ENCODE peak calls at places on chromosomes 5 and 9, in seven cellular contexts. One of them, this sample, is unnamed.

GRCh38 chr9:99682870-99683269 is 138.8 kb upstream of the NR4A3 start:
- DNase-seq in Panc1: no peak
- DNase-seq in stomach: no peak
- DNase-seq in breast epithelium: no peak
- DNase-seq in K562: no peak
- DNase-seq in H1: no peak
- DNase-seq in spleen: no peak
- DNase-seq in this sample: no peak

GRCh38 chr5:8981016-8981415 is 564.9 kb downstream of the SEMA5A start:
- DNase-seq in Panc1: no peak
- DNase-seq in stomach: no peak
- DNase-seq in breast epithelium: no peak
- DNase-seq in K562: no peak
- DNase-seq in H1: no peak
- DNase-seq in spleen: no peak
- DNase-seq in this sample: no peak

GRCh38 chr5:109996246-109996645 is 306.5 kb downstream of the MAN2A1 start:
- DNase-seq in Panc1: no peak
- DNase-seq in stomach: no peak
- DNase-seq in breast epithelium: no peak
- DNase-seq in K562: no peak
- DNase-seq in H1: no peak
- DNase-seq in spleen: no peak
- DNase-seq in this sample: no peak

GRCh38 chr9:15697459-15697858 is 144.6 kb downstream of the CCDC171 start:
- DNase-seq in Panc1: no peak
- DNase-seq in stomach: no peak
- DNase-seq in breast epithelium: no peak
- DNase-seq in K562: no peak
- DNase-seq in H1: no peak
- DNase-seq in spleen: no peak
- DNase-seq in this sample: no peak

GRCh38 chr9:75200892-75201470 is 112.7 kb downstream of the OSTF1 start:
- DNase-seq in Panc1: peak; percentile 4
- DNase-seq in stomach: no peak
- DNase-seq in breast epithelium: no peak
- DNase-seq in K562: peak; percentile 25
- DNase-seq in H1: no peak
- DNase-seq in spleen: no peak
- DNase-seq in this sample: no peak

GRCh38 chr5:18037718-18038117 is 403.5 kb downstream of the TAF11L14 start:
- DNase-seq in Panc1: no peak
- DNase-seq in stomach: no peak
- DNase-seq in breast epithelium: no peak
- DNase-seq in K562: no peak
- DNase-seq in H1: no peak
- DNase-seq in spleen: no peak
- DNase-seq in this sample: no peak

GRCh38 chr5:138869763-138870500 is 5.2 kb downstream of the LRRTM2 start:
- DNase-seq in Panc1: no peak
- DNase-seq in stomach: no peak
- DNase-seq in breast epithelium: no peak
- DNase-seq in K562: no peak
- DNase-seq in H1: no peak
- DNase-seq in spleen: no peak
- DNase-seq in this sample: no peak

GRCh38 chr5:154038241-154038603 is 488 bp downstream of the FAM114A2 start:
- DNase-seq in Panc1: no peak
- DNase-seq in stomach: no peak
- DNase-seq in breast epithelium: no peak
- DNase-seq in K562: peak; percentile 69
- DNase-seq in H1: no peak
- DNase-seq in spleen: peak; percentile 71
- DNase-seq in this sample: no peak

GRCh38 chr5:12100542-12100941 is 196.3 kb upstream of the CTNND2 start:
- DNase-seq in Panc1: no peak
- DNase-seq in stomach: no peak
- DNase-seq in breast epithelium: no peak
- DNase-seq in K562: no peak
- DNase-seq in H1: no peak
- DNase-seq in spleen: no peak
- DNase-seq in this sample: no peak

GRCh38 chr5:76714771-76715483 is 999 bp upstream of the F2R start:
- DNase-seq in Panc1: no peak
- DNase-seq in stomach: no peak
- DNase-seq in breast epithelium: no peak
- DNase-seq in K562: no peak
- DNase-seq in H1: no peak
- DNase-seq in spleen: peak; percentile 85
- DNase-seq in this sample: no peak

GRCh38 chr9:89078860-89079259 is 87.6 kb downstream of the S1PR3 start:
- DNase-seq in Panc1: no peak
- DNase-seq in stomach: no peak
- DNase-seq in breast epithelium: no peak
- DNase-seq in K562: no peak
- DNase-seq in H1: no peak
- DNase-seq in spleen: no peak
- DNase-seq in this sample: no peak

GRCh38 chr5:128498844-128499455 is 39.1 kb downstream of the FBN2 start:
- DNase-seq in Panc1: no peak
- DNase-seq in stomach: no peak
- DNase-seq in breast epithelium: no peak
- DNase-seq in K562: no peak
- DNase-seq in H1: no peak
- DNase-seq in spleen: no peak
- DNase-seq in this sample: no peak

GRCh38 chr5:83562817-83563557 is 91.4 kb downstream of the VCAN start:
- DNase-seq in Panc1: no peak
- DNase-seq in stomach: no peak
- DNase-seq in breast epithelium: no peak
- DNase-seq in K562: no peak
- DNase-seq in H1: no peak
- DNase-seq in spleen: no peak
- DNase-seq in this sample: no peak

GRCh38 chr5:1561402-1561929 is 37.7 kb upstream of the LPCAT1 start:
- DNase-seq in Panc1: no peak
- DNase-seq in stomach: no peak
- DNase-seq in breast epithelium: no peak
- DNase-seq in K562: no peak
- DNase-seq in H1: no peak
- DNase-seq in spleen: no peak
- DNase-seq in this sample: no peak

GRCh38 chr5:163565492-163565891 is 60.1 kb downstream of the MAT2B start:
- DNase-seq in Panc1: no peak
- DNase-seq in stomach: no peak
- DNase-seq in breast epithelium: no peak
- DNase-seq in K562: no peak
- DNase-seq in H1: no peak
- DNase-seq in spleen: no peak
- DNase-seq in this sample: no peak

GRCh38 chr5:335740-336038 is 14.2 kb downstream of the AHRR start:
- DNase-seq in Panc1: no peak
- DNase-seq in stomach: no peak
- DNase-seq in breast epithelium: no peak
- DNase-seq in K562: no peak
- DNase-seq in H1: no peak
- DNase-seq in spleen: no peak
- DNase-seq in this sample: no peak

GRCh38 chr5:146828385-146828784 is 50.2 kb downstream of the PPP2R2B start:
- DNase-seq in Panc1: no peak
- DNase-seq in stomach: no peak
- DNase-seq in breast epithelium: no peak
- DNase-seq in K562: no peak
- DNase-seq in H1: no peak
- DNase-seq in spleen: no peak
- DNase-seq in this sample: no peak

GRCh38 chr9:6802926-6803325 is 45.2 kb downstream of the KDM4C start:
- DNase-seq in Panc1: no peak
- DNase-seq in stomach: no peak
- DNase-seq in breast epithelium: no peak
- DNase-seq in K562: no peak
- DNase-seq in H1: no peak
- DNase-seq in spleen: no peak
- DNase-seq in this sample: peak; percentile 60

GRCh38 chr9:6811436-6811835 is 53.7 kb downstream of the KDM4C start:
- DNase-seq in Panc1: no peak
- DNase-seq in stomach: no peak
- DNase-seq in breast epithelium: no peak
- DNase-seq in K562: no peak
- DNase-seq in H1: no peak
- DNase-seq in spleen: no peak
- DNase-seq in this sample: no peak

GRCh38 chr9:6805532-6805931 is 47.8 kb downstream of the KDM4C start:
- DNase-seq in Panc1: no peak
- DNase-seq in stomach: peak; percentile 38
- DNase-seq in breast epithelium: no peak
- DNase-seq in K562: no peak
- DNase-seq in H1: no peak
- DNase-seq in spleen: no peak
- DNase-seq in this sample: peak; percentile 29
- TF ChIP-seq POLR2AphosphoS5 in Panc1: no peak
- TF ChIP-seq POLR2AphosphoS5 in stomach: no peak
- TF ChIP-seq POLR2AphosphoS5 in breast epithelium: no peak
- TF ChIP-seq POLR2AphosphoS5 in K562: no peak
- TF ChIP-seq POLR2AphosphoS5 in H1: no peak
- TF ChIP-seq POLR2AphosphoS5 in spleen: no peak
- TF ChIP-seq POLR2AphosphoS5 in this sample: no peak

GRCh38 chr9:133629221-133630110 is 6.7 kb upstream of the DBH start:
- DNase-seq in Panc1: no peak
- DNase-seq in stomach: no peak
- DNase-seq in breast epithelium: no peak
- DNase-seq in K562: no peak
- DNase-seq in H1: no peak
- DNase-seq in spleen: no peak
- DNase-seq in this sample: no peak

GRCh38 chr9:133627341-133627740 is 8.8 kb upstream of the DBH start:
- DNase-seq in Panc1: no peak
- DNase-seq in stomach: no peak
- DNase-seq in breast epithelium: no peak
- DNase-seq in K562: no peak
- DNase-seq in H1: no peak
- DNase-seq in spleen: no peak
- DNase-seq in this sample: no peak

GRCh38 chr9:133631111-133631510 is 5.1 kb upstream of the DBH start:
- DNase-seq in Panc1: no peak
- DNase-seq in stomach: no peak
- DNase-seq in breast epithelium: no peak
- DNase-seq in K562: no peak
- DNase-seq in H1: no peak
- DNase-seq in spleen: no peak
- DNase-seq in this sample: no peak

GRCh38 chr9:133632806-133633680 is 3.1 kb upstream of the DBH start:
- DNase-seq in Panc1: no peak
- DNase-seq in stomach: no peak
- DNase-seq in breast epithelium: no peak
- DNase-seq in K562: no peak
- DNase-seq in H1: no peak
- DNase-seq in spleen: no peak
- DNase-seq in this sample: no peak

GRCh38 chr9:133628766-133629165 is 7.4 kb upstream of the DBH start:
- DNase-seq in Panc1: no peak
- DNase-seq in stomach: no peak
- DNase-seq in breast epithelium: no peak
- DNase-seq in K562: no peak
- DNase-seq in H1: no peak
- DNase-seq in spleen: no peak
- DNase-seq in this sample: no peak
- H3K4me1 ChIP-seq in Panc1: no peaks in the 10 kb centered on the region
- H3K4me1 ChIP-seq in stomach: peaks cover 6% of the 10 kb centered on the region
- H3K4me1 ChIP-seq in breast epithelium: no peaks in the 10 kb centered on the region
- H3K4me1 ChIP-seq in K562: peaks cover 3% of the 10 kb centered on the region
- H3K4me1 ChIP-seq in H1: peaks cover 9% of the 10 kb centered on the region
- H3K4me1 ChIP-seq in spleen: peaks cover 4% of the 10 kb centered on the region
- H3K4me1 ChIP-seq in this sample: peaks cover 4% of the 10 kb centered on the region

GRCh38 chr9:129835860-129836223 is 584 bp downstream of the USP20 start:
- DNase-seq in Panc1: no peak
- DNase-seq in stomach: no peak
- DNase-seq in breast epithelium: no peak
- DNase-seq in K562: no peak
- DNase-seq in H1: no peak
- DNase-seq in spleen: no peak
- DNase-seq in this sample: no peak

GRCh38 chr9:129836342-129837007 is 1.2 kb downstream of the USP20 start:
- DNase-seq in Panc1: no peak
- DNase-seq in stomach: no peak
- DNase-seq in breast epithelium: no peak
- DNase-seq in K562: no peak
- DNase-seq in H1: no peak
- DNase-seq in spleen: peak; percentile 84
- DNase-seq in this sample: no peak

GRCh38 chr9:129834489-129835127 is 467 bp downstream of the C9orf78 start:
- DNase-seq in Panc1: no peak
- DNase-seq in stomach: no peak
- DNase-seq in breast epithelium: no peak
- DNase-seq in K562: no peak
- DNase-seq in H1: no peak
- DNase-seq in spleen: peak; percentile 87
- DNase-seq in this sample: no peak

GRCh38 chr9:129835128-129835859 is at the start of the genes C9orf78 and USP20:
- DNase-seq in Panc1: peak; percentile 61
- DNase-seq in stomach: peak; percentile 98
- DNase-seq in breast epithelium: peak; percentile 94
- DNase-seq in K562: peak; percentile 100
- DNase-seq in H1: peak; percentile 93
- DNase-seq in spleen: peak; percentile 98
- DNase-seq in this sample: peak; percentile 96

DNA sequence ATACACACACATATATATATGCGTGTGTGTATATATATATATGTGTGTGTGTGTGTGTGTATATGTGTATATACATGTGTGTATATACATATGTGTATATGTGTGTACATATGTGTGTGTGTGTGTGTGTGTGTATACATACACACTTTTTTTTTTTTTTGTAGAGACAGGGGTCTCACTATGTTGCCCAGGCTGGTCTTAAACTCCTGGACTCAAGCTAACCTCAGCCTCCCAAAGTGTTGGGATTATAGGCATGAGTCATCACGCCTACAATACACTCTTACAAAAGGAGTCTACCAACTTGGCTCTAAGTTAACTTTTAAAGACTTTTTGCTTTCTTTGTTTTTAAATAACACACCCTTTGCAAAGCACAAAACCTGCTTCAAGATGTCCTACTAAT is 2.1 kb downstream of the C9orf78 start:
- DNase-seq in Panc1: no peak
- DNase-seq in stomach: no peak
- DNase-seq in breast epithelium: no peak
- DNase-seq in K562: no peak
- DNase-seq in H1: no peak
- DNase-seq in spleen: no peak
- DNase-seq in this sample: no peak
- H3K27ac ChIP-seq in Panc1: no peak overlapping the region
- H3K27ac ChIP-seq in stomach: no peak overlapping the region
- H3K27ac ChIP-seq in breast epithelium: no peak overlapping the region
- H3K27ac ChIP-seq in K562: no peak overlapping the region
- H3K27ac ChIP-seq in H1: no peak overlapping the region
- H3K27ac ChIP-seq in spleen: no peak overlapping the region
- H3K27ac ChIP-seq in this sample: no peak overlapping the region

DNA sequence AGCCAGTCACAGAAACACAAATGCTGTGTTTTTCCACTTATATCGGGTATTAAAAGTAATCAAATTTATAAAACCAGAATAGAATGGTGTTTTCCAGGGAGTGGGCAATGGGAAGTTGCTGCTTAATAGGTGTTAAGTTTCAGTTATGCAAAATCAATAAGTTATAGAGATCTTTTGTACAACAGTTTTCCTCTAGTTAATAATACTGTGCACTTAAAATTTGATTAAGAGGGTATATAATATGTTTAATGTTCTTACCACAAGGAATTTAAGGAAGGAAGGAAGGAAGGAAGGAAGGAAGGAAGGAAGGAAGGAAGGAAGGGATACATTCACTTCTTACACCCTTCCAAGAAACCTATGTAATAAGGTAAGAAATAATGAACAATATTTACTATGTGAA is 867.7 kb upstream of the CDH6 start:
- DNase-seq in Panc1: no peak
- DNase-seq in stomach: no peak
- DNase-seq in breast epithelium: no peak
- DNase-seq in K562: no peak
- DNase-seq in H1: no peak
- DNase-seq in spleen: no peak
- DNase-seq in this sample: no peak
- TF ChIP-seq POLR2AphosphoS5 in Panc1: no peak
- TF ChIP-seq POLR2AphosphoS5 in stomach: no peak
- TF ChIP-seq POLR2AphosphoS5 in breast epithelium: no peak
- TF ChIP-seq POLR2AphosphoS5 in K562: no peak
- TF ChIP-seq POLR2AphosphoS5 in H1: no peak
- TF ChIP-seq POLR2AphosphoS5 in spleen: no peak
- TF ChIP-seq POLR2AphosphoS5 in this sample: no peak